ENCODE peak calls at places on chromosomes 12 and 14, in four cellular contexts. One of them, this sample, is unnamed.

GRCh38 chr12:96047621-96048211 is 12.3 kb upstream of the LTA4H start:
- DNase-seq in stimulated activated CD4-positive, alpha-beta T cell treated with anti-CD3 and anti-CD28 coated beads, Interleukin-4, amount 100 ng/mL, for 24 hours: peak
- DNase-seq in mesothelial cell of epicardium: no peak
- DNase-seq in activated gamma-delta T cell treated with Interleukin-2 at 50 U/mL for 16 hours: no peak
- DNase-seq in this sample: no peak

GRCh38 chr12:19739195-19739776 is 300.0 kb downstream of the AEBP2 start:
- DNase-seq in activated gamma-delta T cell treated with Interleukin-2 at 50 U/mL for 16 hours: peak
- DNase-seq in stimulated activated CD4-positive, alpha-beta T cell treated with anti-CD3 and anti-CD28 coated beads, Interleukin-4, amount 100 ng/mL, for 24 hours: peak
- DNase-seq in mesothelial cell of epicardium: no peak
- DNase-seq in this sample: no peak

GRCh38 chr14:20679907-20680306 is 4.5 kb upstream of the RNASE4 start:
- DNase-seq in mesothelial cell of epicardium: no peak
- DNase-seq in stimulated activated CD4-positive, alpha-beta T cell treated with anti-CD3 and anti-CD28 coated beads, Interleukin-4, amount 100 ng/mL, for 24 hours: no peak
- DNase-seq in activated gamma-delta T cell treated with Interleukin-2 at 50 U/mL for 16 hours: no peak
- DNase-seq in this sample: no peak

GRCh38 chr12:92105110-92105509 is 40.5 kb downstream of the BTG1 start:
- DNase-seq in activated gamma-delta T cell treated with Interleukin-2 at 50 U/mL for 16 hours: no peak
- DNase-seq in mesothelial cell of epicardium: no peak
- DNase-seq in stimulated activated CD4-positive, alpha-beta T cell treated with anti-CD3 and anti-CD28 coated beads, Interleukin-4, amount 100 ng/mL, for 24 hours: no peak
- DNase-seq in this sample: no peak

GRCh38 chr14:100838493-100839440 is 12.8 kb downstream of the MEG3 start:
- DNase-seq in stimulated activated CD4-positive, alpha-beta T cell treated with anti-CD3 and anti-CD28 coated beads, Interleukin-4, amount 100 ng/mL, for 24 hours: no peak
- DNase-seq in activated gamma-delta T cell treated with Interleukin-2 at 50 U/mL for 16 hours: no peak
- DNase-seq in mesothelial cell of epicardium: no peak
- DNase-seq in this sample: no peak

GRCh38 chr12:109932878-109933503 is 32.9 kb downstream of the TCHP start:
- DNase-seq in stimulated activated CD4-positive, alpha-beta T cell treated with anti-CD3 and anti-CD28 coated beads, Interleukin-4, amount 100 ng/mL, for 24 hours: no peak
- DNase-seq in activated gamma-delta T cell treated with Interleukin-2 at 50 U/mL for 16 hours: no peak
- DNase-seq in mesothelial cell of epicardium: no peak
- DNase-seq in this sample: peak

GRCh38 chr14:76169776-76170175 is 18.1 kb downstream of the GPATCH2L start:
- DNase-seq in mesothelial cell of epicardium: no peak
- DNase-seq in stimulated activated CD4-positive, alpha-beta T cell treated with anti-CD3 and anti-CD28 coated beads, Interleukin-4, amount 100 ng/mL, for 24 hours: no peak
- DNase-seq in activated gamma-delta T cell treated with Interleukin-2 at 50 U/mL for 16 hours: no peak
- DNase-seq in this sample: no peak

GRCh38 chr14:64434528-64434927 is 30.8 kb upstream of the AKAP5 start:
- DNase-seq in mesothelial cell of epicardium: no peak
- DNase-seq in stimulated activated CD4-positive, alpha-beta T cell treated with anti-CD3 and anti-CD28 coated beads, Interleukin-4, amount 100 ng/mL, for 24 hours: no peak
- DNase-seq in activated gamma-delta T cell treated with Interleukin-2 at 50 U/mL for 16 hours: no peak
- DNase-seq in this sample: no peak

GRCh38 chr14:50055461-50056228 is 60.7 kb downstream of the VCPKMT start:
- DNase-seq in activated gamma-delta T cell treated with Interleukin-2 at 50 U/mL for 16 hours: no peak
- DNase-seq in stimulated activated CD4-positive, alpha-beta T cell treated with anti-CD3 and anti-CD28 coated beads, Interleukin-4, amount 100 ng/mL, for 24 hours: no peak
- DNase-seq in mesothelial cell of epicardium: no peak
- DNase-seq in this sample: no peak

GRCh38 chr12:129819391-129819790 is 84.4 kb downstream of the TMEM132D start:
- DNase-seq in mesothelial cell of epicardium: no peak
- DNase-seq in stimulated activated CD4-positive, alpha-beta T cell treated with anti-CD3 and anti-CD28 coated beads, Interleukin-4, amount 100 ng/mL, for 24 hours: no peak
- DNase-seq in activated gamma-delta T cell treated with Interleukin-2 at 50 U/mL for 16 hours: no peak
- DNase-seq in this sample: no peak

GRCh38 chr14:53528114-53528513 is 375.0 kb upstream of the DDHD1 start:
- DNase-seq in activated gamma-delta T cell treated with Interleukin-2 at 50 U/mL for 16 hours: no peak
- DNase-seq in mesothelial cell of epicardium: no peak
- DNase-seq in stimulated activated CD4-positive, alpha-beta T cell treated with anti-CD3 and anti-CD28 coated beads, Interleukin-4, amount 100 ng/mL, for 24 hours: no peak
- DNase-seq in this sample: no peak

GRCh38 chr12:29691146-29691854 is 92.4 kb downstream of the TMTC1 start:
- DNase-seq in mesothelial cell of epicardium: no peak
- DNase-seq in activated gamma-delta T cell treated with Interleukin-2 at 50 U/mL for 16 hours: no peak
- DNase-seq in stimulated activated CD4-positive, alpha-beta T cell treated with anti-CD3 and anti-CD28 coated beads, Interleukin-4, amount 100 ng/mL, for 24 hours: no peak
- DNase-seq in this sample: no peak

GRCh38 chr12:105285378-105285777 is 45.1 kb upstream of the C12orf75 start:
- DNase-seq in stimulated activated CD4-positive, alpha-beta T cell treated with anti-CD3 and anti-CD28 coated beads, Interleukin-4, amount 100 ng/mL, for 24 hours: no peak
- DNase-seq in activated gamma-delta T cell treated with Interleukin-2 at 50 U/mL for 16 hours: no peak
- DNase-seq in mesothelial cell of epicardium: no peak
- DNase-seq in this sample: no peak

GRCh38 chr14:104446611-104447010 is 133.0 kb upstream of the C14orf180 start:
- DNase-seq in activated gamma-delta T cell treated with Interleukin-2 at 50 U/mL for 16 hours: no peak
- DNase-seq in stimulated activated CD4-positive, alpha-beta T cell treated with anti-CD3 and anti-CD28 coated beads, Interleukin-4, amount 100 ng/mL, for 24 hours: peak
- DNase-seq in mesothelial cell of epicardium: no peak
- DNase-seq in this sample: peak

GRCh38 chr12:111754671-111755070 is 12.1 kb upstream of the ALDH2 start:
- DNase-seq in mesothelial cell of epicardium: no peak
- DNase-seq in activated gamma-delta T cell treated with Interleukin-2 at 50 U/mL for 16 hours: no peak
- DNase-seq in stimulated activated CD4-positive, alpha-beta T cell treated with anti-CD3 and anti-CD28 coated beads, Interleukin-4, amount 100 ng/mL, for 24 hours: no peak
- DNase-seq in this sample: no peak

GRCh38 chr14:20707622-20708021 is 19.1 kb downstream of the ANG start:
- DNase-seq in mesothelial cell of epicardium: no peak
- DNase-seq in activated gamma-delta T cell treated with Interleukin-2 at 50 U/mL for 16 hours: no peak
- DNase-seq in stimulated activated CD4-positive, alpha-beta T cell treated with anti-CD3 and anti-CD28 coated beads, Interleukin-4, amount 100 ng/mL, for 24 hours: no peak
- DNase-seq in this sample: no peak

GRCh38 chr12:99911076-99911475 is 73.7 kb downstream of the ANKS1B start:
- DNase-seq in mesothelial cell of epicardium: no peak
- DNase-seq in stimulated activated CD4-positive, alpha-beta T cell treated with anti-CD3 and anti-CD28 coated beads, Interleukin-4, amount 100 ng/mL, for 24 hours: no peak
- DNase-seq in activated gamma-delta T cell treated with Interleukin-2 at 50 U/mL for 16 hours: no peak
- DNase-seq in this sample: no peak

This sample was measured in Peyer's patch.